ENCODE peak calls at places on chromosome 3, in nine cellular contexts. One of them, this sample, is unnamed.

GRCh38 chr3:113269661-113270060 is 58.3 kb downstream of the BOC start:
- DNase-seq in endothelial cell: no peak
- DNase-seq in uterus: no peak
- DNase-seq in stimulated activated CD4-positive, alpha-beta T cell treated with anti-CD3 and anti-CD28 coated beads, Interleukin-2, amount 100 ng/mL, for 48 hours: no peak
- DNase-seq in ELR: no peak
- DNase-seq in tibial artery: no peak
- DNase-seq in epithelial cell of esophagus: no peak
- DNase-seq in stimulated activated CD8-positive, alpha-beta memory T cell treated with anti-CD3 and anti-CD28 coated beads, Interleukin-12 subunit alpha, Interleukin-12 subunit beta, amount 100 ng/mL, for 1 hour: no peak
- DNase-seq in activated CD4-positive, CD25-positive, alpha-beta regulatory T cell treated with anti-CD3 and anti-CD28 coated beads, Interleukin-2, amount 50 U/mL, for 16 hours: no peak
- DNase-seq in this sample: no peak

GRCh38 chr3:161274691-161275298 is 53.7 kb downstream of the NMD3 start:
- DNase-seq in stimulated activated CD4-positive, alpha-beta T cell treated with anti-CD3 and anti-CD28 coated beads, Interleukin-2, amount 100 ng/mL, for 48 hours: peak
- DNase-seq in stimulated activated CD8-positive, alpha-beta memory T cell treated with anti-CD3 and anti-CD28 coated beads, Interleukin-12 subunit alpha, Interleukin-12 subunit beta, amount 100 ng/mL, for 1 hour: peak
- DNase-seq in uterus: no peak
- DNase-seq in activated CD4-positive, CD25-positive, alpha-beta regulatory T cell treated with anti-CD3 and anti-CD28 coated beads, Interleukin-2, amount 50 U/mL, for 16 hours: peak
- DNase-seq in endothelial cell: peak
- DNase-seq in epithelial cell of esophagus: peak
- DNase-seq in ELR: peak
- DNase-seq in tibial artery: no peak
- DNase-seq in this sample: peak

GRCh38 chr3:132593241-132593949 is 3.7 kb upstream of the ACKR4 start:
- DNase-seq in uterus: no peak
- DNase-seq in stimulated activated CD8-positive, alpha-beta memory T cell treated with anti-CD3 and anti-CD28 coated beads, Interleukin-12 subunit alpha, Interleukin-12 subunit beta, amount 100 ng/mL, for 1 hour: no peak
- DNase-seq in stimulated activated CD4-positive, alpha-beta T cell treated with anti-CD3 and anti-CD28 coated beads, Interleukin-2, amount 100 ng/mL, for 48 hours: no peak
- DNase-seq in endothelial cell: no peak
- DNase-seq in epithelial cell of esophagus: no peak
- DNase-seq in activated CD4-positive, CD25-positive, alpha-beta regulatory T cell treated with anti-CD3 and anti-CD28 coated beads, Interleukin-2, amount 50 U/mL, for 16 hours: no peak
- DNase-seq in tibial artery: no peak
- DNase-seq in ELR: no peak
- DNase-seq in this sample: no peak

GRCh38 chr3:138921316-138922292 is 25.3 kb downstream of the FOXL2 start:
- DNase-seq in ELR: peak
- DNase-seq in epithelial cell of esophagus: peak
- DNase-seq in tibial artery: no peak
- DNase-seq in stimulated activated CD4-positive, alpha-beta T cell treated with anti-CD3 and anti-CD28 coated beads, Interleukin-2, amount 100 ng/mL, for 48 hours: no peak
- DNase-seq in endothelial cell: no peak
- DNase-seq in activated CD4-positive, CD25-positive, alpha-beta regulatory T cell treated with anti-CD3 and anti-CD28 coated beads, Interleukin-2, amount 50 U/mL, for 16 hours: no peak
- DNase-seq in uterus: no peak
- DNase-seq in stimulated activated CD8-positive, alpha-beta memory T cell treated with anti-CD3 and anti-CD28 coated beads, Interleukin-12 subunit alpha, Interleukin-12 subunit beta, amount 100 ng/mL, for 1 hour: no peak
- DNase-seq in this sample: no peak

GRCh38 chr3:71681224-71681668 is 44.0 kb downstream of the EIF4E3 start:
- DNase-seq in ELR: peak
- DNase-seq in stimulated activated CD4-positive, alpha-beta T cell treated with anti-CD3 and anti-CD28 coated beads, Interleukin-2, amount 100 ng/mL, for 48 hours: peak
- DNase-seq in endothelial cell: peak
- DNase-seq in stimulated activated CD8-positive, alpha-beta memory T cell treated with anti-CD3 and anti-CD28 coated beads, Interleukin-12 subunit alpha, Interleukin-12 subunit beta, amount 100 ng/mL, for 1 hour: no peak
- DNase-seq in epithelial cell of esophagus: peak
- DNase-seq in activated CD4-positive, CD25-positive, alpha-beta regulatory T cell treated with anti-CD3 and anti-CD28 coated beads, Interleukin-2, amount 50 U/mL, for 16 hours: no peak
- DNase-seq in uterus: peak
- DNase-seq in tibial artery: peak
- DNase-seq in this sample: no peak

GRCh38 chr3:158702815-158703481 is 29.3 kb downstream of the RARRES1 start:
- DNase-seq in stimulated activated CD4-positive, alpha-beta T cell treated with anti-CD3 and anti-CD28 coated beads, Interleukin-2, amount 100 ng/mL, for 48 hours: no peak
- DNase-seq in stimulated activated CD8-positive, alpha-beta memory T cell treated with anti-CD3 and anti-CD28 coated beads, Interleukin-12 subunit alpha, Interleukin-12 subunit beta, amount 100 ng/mL, for 1 hour: no peak
- DNase-seq in tibial artery: no peak
- DNase-seq in activated CD4-positive, CD25-positive, alpha-beta regulatory T cell treated with anti-CD3 and anti-CD28 coated beads, Interleukin-2, amount 50 U/mL, for 16 hours: no peak
- DNase-seq in endothelial cell: no peak
- DNase-seq in epithelial cell of esophagus: peak
- DNase-seq in ELR: peak
- DNase-seq in uterus: no peak
- DNase-seq in this sample: no peak

GRCh38 chr3:70558955-70559354 is 246.5 kb upstream of the MDFIC2 start:
- DNase-seq in uterus: no peak
- DNase-seq in ELR: no peak
- DNase-seq in endothelial cell: no peak
- DNase-seq in tibial artery: no peak
- DNase-seq in stimulated activated CD4-positive, alpha-beta T cell treated with anti-CD3 and anti-CD28 coated beads, Interleukin-2, amount 100 ng/mL, for 48 hours: no peak
- DNase-seq in stimulated activated CD8-positive, alpha-beta memory T cell treated with anti-CD3 and anti-CD28 coated beads, Interleukin-12 subunit alpha, Interleukin-12 subunit beta, amount 100 ng/mL, for 1 hour: no peak
- DNase-seq in epithelial cell of esophagus: no peak
- DNase-seq in activated CD4-positive, CD25-positive, alpha-beta regulatory T cell treated with anti-CD3 and anti-CD28 coated beads, Interleukin-2, amount 50 U/mL, for 16 hours: no peak
- DNase-seq in this sample: no peak

GRCh38 chr3:58025824-58026579 is 17.8 kb downstream of the FLNB start:
- DNase-seq in stimulated activated CD8-positive, alpha-beta memory T cell treated with anti-CD3 and anti-CD28 coated beads, Interleukin-12 subunit alpha, Interleukin-12 subunit beta, amount 100 ng/mL, for 1 hour: no peak
- DNase-seq in endothelial cell: no peak
- DNase-seq in stimulated activated CD4-positive, alpha-beta T cell treated with anti-CD3 and anti-CD28 coated beads, Interleukin-2, amount 100 ng/mL, for 48 hours: no peak
- DNase-seq in tibial artery: no peak
- DNase-seq in activated CD4-positive, CD25-positive, alpha-beta regulatory T cell treated with anti-CD3 and anti-CD28 coated beads, Interleukin-2, amount 50 U/mL, for 16 hours: no peak
- DNase-seq in uterus: no peak
- DNase-seq in ELR: no peak
- DNase-seq in epithelial cell of esophagus: peak
- DNase-seq in this sample: peak

GRCh38 chr3:59817511-59817910 is 767.7 kb upstream of the CFAP20DC start:
- DNase-seq in stimulated activated CD4-positive, alpha-beta T cell treated with anti-CD3 and anti-CD28 coated beads, Interleukin-2, amount 100 ng/mL, for 48 hours: no peak
- DNase-seq in tibial artery: no peak
- DNase-seq in activated CD4-positive, CD25-positive, alpha-beta regulatory T cell treated with anti-CD3 and anti-CD28 coated beads, Interleukin-2, amount 50 U/mL, for 16 hours: no peak
- DNase-seq in ELR: no peak
- DNase-seq in stimulated activated CD8-positive, alpha-beta memory T cell treated with anti-CD3 and anti-CD28 coated beads, Interleukin-12 subunit alpha, Interleukin-12 subunit beta, amount 100 ng/mL, for 1 hour: no peak
- DNase-seq in uterus: no peak
- DNase-seq in endothelial cell: no peak
- DNase-seq in epithelial cell of esophagus: no peak
- DNase-seq in this sample: no peak

GRCh38 chr3:126551839-126552687 is 6.7 kb downstream of the C3orf22 start:
- DNase-seq in epithelial cell of esophagus: no peak
- DNase-seq in activated CD4-positive, CD25-positive, alpha-beta regulatory T cell treated with anti-CD3 and anti-CD28 coated beads, Interleukin-2, amount 50 U/mL, for 16 hours: no peak
- DNase-seq in stimulated activated CD8-positive, alpha-beta memory T cell treated with anti-CD3 and anti-CD28 coated beads, Interleukin-12 subunit alpha, Interleukin-12 subunit beta, amount 100 ng/mL, for 1 hour: no peak
- DNase-seq in tibial artery: no peak
- DNase-seq in stimulated activated CD4-positive, alpha-beta T cell treated with anti-CD3 and anti-CD28 coated beads, Interleukin-2, amount 100 ng/mL, for 48 hours: no peak
- DNase-seq in endothelial cell: peak
- DNase-seq in uterus: peak
- DNase-seq in ELR: no peak
- DNase-seq in this sample: no peak

This sample was measured in NCI-H1436.